ENCODE peak calls at places on chromosomes 7 and 10, in nine cellular contexts. J, M, U, H, K, V, T, Q and X are unnamed samples.

GRCh38 chr7:64651632-64652165 is 14.2 kb upstream of the ZNF107 start:
- DNase-seq in U (no peak), Q (no peak), V (no peak), T (no peak), M (no peak), K (no peak), H (no peak), J (no peak), X (no peak)

GRCh38 chr7:151131622-151132293 is 35.7 kb downstream of the GBX1 start:
- DNase-seq in T (no peak), V (no peak), K (no peak), J (no peak), H (no peak), U (no peak), M (no peak), Q (no peak), X (peak; percentile 21)

GRCh38 chr7:48255046-48255445 is 83.8 kb downstream of the ABCA13 start:
- DNase-seq in H (peak; percentile 31), V (no peak), K (no peak), T (no peak), Q (no peak), M (peak; percentile 68), J (peak; percentile 78), U (peak; percentile 55), X (peak; percentile 11)

GRCh38 chr10:11869743-11870460 is 46.7 kb downstream of the PROSER2 start:
- DNase-seq in U (no peak), J (no peak), M (peak; percentile 35), V (no peak), K (no peak), Q (no peak), T (no peak), H (no peak), X (no peak)

GRCh38 chr7:54330216-54330800 is 211.9 kb upstream of the VSTM2A start:
- DNase-seq in V (no peak), U (no peak), J (no peak), M (no peak), H (no peak), T (no peak), Q (no peak), K (no peak), X (no peak)

GRCh38 chr10:96089670-96090462 is 40.2 kb upstream of the ZNF518A start:
- DNase-seq in M (peak; percentile 93), U (peak; percentile 95), V (peak; percentile 90), H (peak; percentile 90), Q (peak; percentile 90), T (peak; percentile 89), K (peak; percentile 91), J (peak; percentile 78), X (peak; percentile 86)

GRCh38 chr7:590731-591551 is 71.3 kb upstream of the PDGFA start:
- DNase-seq in M (peak; percentile 6), H (no peak), T (peak; percentile 54), U (no peak), Q (no peak), J (no peak), K (no peak), V (no peak), X (no peak)

GRCh38 chr7:139629392-139630082 is 106.1 kb downstream of the CLEC2L start:
- DNase-seq in J (no peak), U (no peak), H (no peak), K (no peak), V (no peak), T (no peak), M (no peak), Q (no peak), X (no peak)

GRCh38 chr7:49893131-49893530 is 119.7 kb downstream of the VWC2 start:
- DNase-seq in V (no peak), M (no peak), Q (no peak), T (no peak), H (no peak), J (no peak), U (no peak), K (no peak), X (no peak)

GRCh38 chr10:108490931-108491330 is 1326.4 kb upstream of the SORCS1 start:
- DNase-seq in T (no peak), M (no peak), Q (no peak), J (no peak), V (no peak), H (no peak), K (no peak), U (no peak), X (no peak)

GRCh38 chr10:127547997-127548396 is 1.1 kb upstream of the NPS start:
- DNase-seq in H (no peak), V (no peak), Q (no peak), M (no peak), U (no peak), J (no peak), K (no peak), T (no peak), X (no peak)

GRCh38 chr7:5594616-5595544 is 171.2 kb upstream of the TNRC18 start:
- DNase-seq in Q (no peak), M (no peak), H (no peak), U (no peak), J (no peak), T (peak; percentile 48), K (no peak), V (no peak), X (peak; percentile 60)

GRCh38 chr7:19375986-19376385 is 230.8 kb upstream of the FERD3L start:
- DNase-seq in K (no peak), J (peak; percentile 59), H (no peak), U (no peak), T (no peak), Q (no peak), V (no peak), M (peak; percentile 45), X (no peak)

GRCh38 chr10:68598978-68599753 is 39.0 kb downstream of the TET1 start:
- DNase-seq in K (no peak), H (no peak), Q (no peak), U (no peak), V (no peak), T (peak; percentile 55), M (no peak), J (peak; percentile 15), X (no peak)

GRCh38 chr10:27743736-27744477 is 1.7 kb downstream of the MKX start:
- DNase-seq in T (no peak), M (peak; percentile 20), U (no peak), K (no peak), J (no peak), V (no peak), H (no peak), Q (no peak), X (no peak)

GRCh38 chr10:27741173-27742091 is 4.2 kb downstream of the MKX start:
- DNase-seq in U (no peak), K (no peak), T (peak; percentile 20), V (no peak), H (no peak), M (no peak), Q (no peak), J (no peak), X (peak; percentile 11)

GRCh38 chr10:27742926-27743735 is 2.5 kb downstream of the MKX start:
- DNase-seq in M (peak; percentile 19), K (no peak), J (no peak), T (peak; percentile 42), H (no peak), U (peak; percentile 20), Q (no peak), V (no peak), X (peak; percentile 29)

GRCh38 chr10:27744478-27745379 is 890 bp downstream of the MKX start:
- DNase-seq in V (no peak), M (peak; percentile 13), J (no peak), T (peak; percentile 46), K (no peak), H (peak; percentile 75), Q (no peak), U (peak; percentile 47), X (peak; percentile 30)

GRCh38 chr10:27742195-27742925 is 3.3 kb downstream of the MKX start:
- DNase-seq in V (peak; percentile 58), K (peak; percentile 38), M (peak; percentile 68), T (peak; percentile 87), J (peak; percentile 41), H (peak; percentile 94), U (peak; percentile 91), Q (peak; percentile 70), X (peak; percentile 89)
- TF ChIP-seq CTCF in V (peak; percentile 74), K (peak; percentile 68), M (peak; percentile 83), T (peak; percentile 85), J (peak; percentile 71), H (peak; percentile 82), U (peak; percentile 84), Q (peak; percentile 92), X (peak; percentile 76)

DNA sequence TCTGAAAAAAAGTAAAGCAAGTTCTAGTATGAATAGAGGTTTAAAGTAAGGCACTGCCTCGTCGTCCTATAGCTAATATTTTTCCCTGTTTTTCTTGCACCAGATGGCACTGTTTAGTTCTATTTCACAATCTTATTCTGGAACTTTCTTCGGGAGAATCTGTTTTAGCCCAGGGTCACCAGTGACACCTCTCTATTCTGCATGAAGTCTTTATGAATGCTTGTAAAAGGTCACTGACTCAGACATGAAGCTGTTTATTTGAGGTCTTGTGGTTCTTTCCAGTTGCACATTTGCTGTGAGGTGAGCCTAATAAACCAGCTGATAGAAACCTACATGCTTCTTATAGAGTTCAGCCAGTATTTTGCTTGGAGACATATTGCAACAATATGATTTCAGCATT is 444.3 kb downstream of the AUTS2 start:
- DNase-seq in T (no peak), U (peak; percentile 16), J (peak; percentile 12), K (no peak), Q (no peak), H (no peak), M (peak; percentile 41), V (no peak), X (no peak)
- TF ChIP-seq CTCF in T (peak; percentile 35), U (peak; percentile 46), J (no peak), K (peak; percentile 41), Q (no peak), H (no peak), M (peak; percentile 50), V (no peak), X (no peak)

GRCh38 chr10:35224045-35224740 is 97.5 kb downstream of the CREM start:
- DNase-seq in U (no peak), J (no peak), M (no peak), T (no peak), H (no peak), Q (no peak), V (no peak), K (no peak), X (no peak)

GRCh38 chr10:35226507-35226906 is 99.9 kb downstream of the CREM start:
- DNase-seq in V (no peak), U (no peak), Q (no peak), J (no peak), M (no peak), T (no peak), H (no peak), K (no peak), X (no peak)

GRCh38 chr10:35225204-35225603 is 98.6 kb downstream of the CREM start:
- DNase-seq in H (no peak), J (peak; percentile 68), V (no peak), Q (no peak), K (no peak), U (no peak), M (peak; percentile 66), T (no peak), X (no peak)

GRCh38 chr10:35231646-35232045 is 104.7 kb upstream of the CCNY start:
- DNase-seq in Q (no peak), T (no peak), H (no peak), U (no peak), M (no peak), V (no peak), K (no peak), J (no peak), X (no peak)

GRCh38 chr10:35228058-35228457 is 101.4 kb downstream of the CREM start:
- DNase-seq in J (no peak), Q (no peak), M (no peak), U (no peak), H (no peak), V (no peak), K (peak; percentile 43), T (no peak), X (no peak)
- TF ChIP-seq CTCF in J (no peak), Q (no peak), M (peak; percentile 25), U (no peak), H (peak; percentile 38), V (no peak), K (no peak), T (no peak), X (no peak)

GRCh38 chr10:51397695-51398094 is 301.7 kb downstream of the CSTF2T start:
- DNase-seq in T (peak; percentile 61), Q (peak; percentile 67), J (peak; percentile 92), K (no peak), U (no peak), H (peak; percentile 74), V (no peak), M (peak; percentile 71), X (no peak)
- TF ChIP-seq CTCF in T (no peak), Q (peak; percentile 27), J (no peak), K (no peak), U (no peak), H (no peak), V (no peak), M (peak; percentile 40), X (no peak)